ENCODE peak calls at places on chromosomes 2 and 18, in seven cellular contexts. R, W, M, S, O, B and Y are unnamed samples.

GRCh38 chr2:44936715-44937687 is 4.5 kb upstream of the SIX3 start:
- DNase-seq in R (no peak), W (no peak), M (peak), S (peak), O (no peak), B (peak), Y (no peak)

GRCh38 chr2:23482188-23482587 is 97.2 kb downstream of the KLHL29 start:
- DNase-seq in R (no peak), W (no peak), M (no peak), S (no peak), O (no peak), B (no peak), Y (no peak)

GRCh38 chr18:40769786-40770185 is 1185.2 kb upstream of the PIK3C3 start:
- DNase-seq in R (no peak), W (no peak), M (no peak), S (no peak), O (no peak), B (no peak), Y (no peak)

GRCh38 chr2:223654384-223654915 is 52.3 kb upstream of the SCG2 start:
- DNase-seq in R (peak), W (peak), M (no peak), S (no peak), O (peak), B (no peak), Y (no peak)

GRCh38 chr2:25473758-25474335 is 132.1 kb upstream of the DNMT3A start:
- DNase-seq in R (no peak), W (no peak), M (no peak), S (no peak), O (no peak), B (no peak), Y (no peak)

GRCh38 chr18:58211510-58211909 is 167.5 kb downstream of the NEDD4L start:
- DNase-seq in R (no peak), W (no peak), M (no peak), S (no peak), O (no peak), B (no peak), Y (no peak)

GRCh38 chr2:64342195-64343099 is 111.5 kb upstream of the LGALSL start:
- DNase-seq in R (no peak), W (no peak), M (no peak), S (no peak), O (no peak), B (no peak), Y (no peak)

GRCh38 chr2:240424341-240425235 is 10.9 kb upstream of the GPC1 start:
- DNase-seq in R (no peak), W (no peak), M (no peak), S (peak), O (no peak), B (no peak), Y (no peak)

GRCh38 chr18:23320709-23321236 is 132.3 kb upstream of the RIOK3 start:
- DNase-seq in R (no peak), W (no peak), M (peak), S (no peak), O (no peak), B (no peak), Y (no peak)

GRCh38 chr2:96788393-96789244 is 27.4 kb upstream of the CNNM3 start:
- DNase-seq in R (peak), W (peak), M (no peak), S (no peak), O (no peak), B (no peak), Y (no peak)

GRCh38 chr18:62339106-62339988 is 14.2 kb downstream of the TNFRSF11A start:
- DNase-seq in R (peak), W (peak), M (peak), S (no peak), O (no peak), B (peak), Y (no peak)

GRCh38 chr18:13070460-13070859 is 79.3 kb downstream of the CEP192 start:
- DNase-seq in R (peak), W (peak), M (no peak), S (no peak), O (no peak), B (no peak), Y (no peak)

GRCh38 chr2:136424112-136424511 is 306.2 kb upstream of the CXCR4 start:
- DNase-seq in R (no peak), W (no peak), M (no peak), S (no peak), O (no peak), B (no peak), Y (no peak)

GRCh38 chr2:39068757-39069515 is 51.9 kb downstream of the SOS1 start:
- DNase-seq in R (peak), W (peak), M (peak), S (no peak), O (no peak), B (no peak), Y (no peak)

GRCh38 chr2:1498176-1498575 is 84.9 kb downstream of the TPO start:
- DNase-seq in R (no peak), W (no peak), M (no peak), S (no peak), O (no peak), B (no peak), Y (no peak)

GRCh38 chr2:205732314-205732713 is 50.0 kb downstream of the NRP2 start:
- DNase-seq in R (no peak), W (no peak), M (no peak), S (no peak), O (no peak), B (no peak), Y (no peak)

GRCh38 chr18:46555213-46555612 is 101.8 kb downstream of the LOXHD1 start:
- DNase-seq in R (no peak), W (no peak), M (no peak), S (no peak), O (no peak), B (no peak), Y (no peak)

GRCh38 chr2:133844214-133844892 is 276.1 kb upstream of the NCKAP5 start:
- DNase-seq in R (peak), W (peak), M (peak), S (peak), O (peak), B (peak), Y (peak)

GRCh38 chr2:223860809-223861738 is 23.7 kb upstream of the AP1S3 start:
- DNase-seq in R (peak), W (peak), M (no peak), S (no peak), O (peak), B (no peak), Y (no peak)

GRCh38 chr18:57352271-57352701 is at the start of gene ST8SIA3:
- DNase-seq in R (no peak), W (no peak), M (no peak), S (no peak), O (no peak), B (no peak), Y (no peak)

GRCh38 chr2:170966648-170967396 is 37.8 kb downstream of the GORASP2 start:
- DNase-seq in R (peak), W (no peak), M (peak), S (peak), O (no peak), B (no peak), Y (no peak)

GRCh38 chr18:26407721-26408601 is 140.4 kb downstream of the KCTD1 start:
- DNase-seq in R (no peak), W (no peak), M (no peak), S (no peak), O (no peak), B (no peak), Y (no peak)

GRCh38 chr2:47007221-47007825 is 91.7 kb upstream of the MCFD2 start:
- DNase-seq in R (no peak), W (no peak), M (no peak), S (no peak), O (no peak), B (no peak), Y (no peak)

GRCh38 chr2:65300772-65301711 is 73.4 kb downstream of the ACTR2 start:
- DNase-seq in R (peak), W (peak), M (peak), S (no peak), O (no peak), B (no peak), Y (no peak)

DNA sequence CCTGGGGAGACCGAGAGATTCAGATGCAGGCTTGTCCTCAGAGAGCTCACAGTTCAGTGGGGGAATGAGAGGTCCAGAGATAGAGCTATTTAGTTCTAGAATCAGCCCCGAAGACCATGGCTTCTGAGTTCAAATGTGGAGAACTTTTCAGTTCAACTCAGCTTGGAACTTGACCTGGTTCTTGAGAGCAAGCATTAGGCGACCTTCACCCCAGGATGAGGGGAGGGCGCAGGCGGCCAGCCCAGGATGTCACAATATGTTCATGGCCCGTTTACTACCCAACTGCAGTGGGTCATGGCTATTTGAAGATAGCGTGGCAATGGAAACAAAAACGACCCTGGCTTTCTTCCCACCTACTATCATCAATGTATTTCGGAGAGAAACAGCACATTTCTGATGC is 33.8 kb downstream of the DCDC2C start:
- DNase-seq in R (no peak), W (no peak), M (no peak), S (no peak), O (no peak), B (no peak), Y (no peak)
- H2BK120ac ChIP-seq in R (no peak), W (no peak), M (no peak), S (no peak), O (no peak), B (no peak), Y (no peak)

DNA sequence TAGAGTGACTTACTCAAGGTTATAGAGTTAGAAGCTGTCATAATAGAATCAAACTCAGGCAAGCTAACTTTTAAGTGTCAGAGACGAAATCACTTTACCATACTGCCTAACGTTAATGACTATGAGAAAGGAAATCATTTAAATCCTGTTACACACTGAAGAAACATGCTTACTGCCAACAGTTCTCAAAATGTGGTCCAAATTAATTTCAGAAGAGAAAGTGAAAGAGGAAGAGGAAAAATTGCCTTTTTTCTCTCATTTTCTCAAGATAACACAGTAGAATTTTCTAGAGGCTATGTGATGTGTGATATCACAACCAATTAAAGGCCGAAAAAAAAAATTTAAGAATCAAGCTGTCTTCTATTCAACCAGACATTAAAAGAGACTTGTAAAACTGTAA is 1362.7 kb upstream of the CHAC2 start:
- DNase-seq in R (no peak), W (no peak), M (no peak), S (no peak), O (no peak), B (no peak), Y (no peak)
- H2BK120ac ChIP-seq in R (no peak), W (no peak), M (no peak), S (no peak), O (no peak), B (no peak), Y (no peak)

DNA sequence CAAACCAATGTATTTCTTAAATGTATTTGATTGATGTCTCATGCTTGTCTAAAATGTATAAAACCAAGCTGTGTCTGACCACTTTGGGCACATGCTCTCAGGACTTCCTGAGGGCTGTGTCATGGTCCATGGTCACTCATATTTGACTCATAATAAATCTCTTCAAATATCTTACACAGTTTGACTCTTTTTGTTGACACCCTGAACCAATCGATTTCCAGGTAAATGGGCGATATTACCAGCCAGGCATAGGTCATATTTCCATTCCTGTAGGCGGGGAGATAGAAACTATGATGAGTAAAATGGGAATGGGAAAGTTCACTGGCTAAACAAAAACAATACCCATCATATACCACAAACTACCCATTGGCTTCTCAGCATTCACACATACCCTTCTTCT is 9.3 kb upstream of the TRAPPC8 start:
- DNase-seq in R (no peak), W (no peak), M (no peak), S (no peak), O (no peak), B (no peak), Y (no peak)
- H2BK120ac ChIP-seq in R (no peak), W (no peak), M (no peak), S (no peak), O (no peak), B (no peak), Y (no peak)

GRCh38 chr2:16005819-16006536 is 65.6 kb downstream of the MYCN start:
- DNase-seq in R (no peak), W (no peak), M (peak), S (no peak), O (peak), B (no peak), Y (no peak)
- H2BK120ac ChIP-seq in R (no peak), W (no peak), M (no peak), S (no peak), O (no peak), B (no peak), Y (no peak)

GRCh38 chr2:28185881-28186280 is 206.8 kb upstream of the FOSL2 start:
- DNase-seq in R (peak), W (peak), M (no peak), S (no peak), O (no peak), B (no peak), Y (no peak)

GRCh38 chr2:28193552-28194383 is 198.9 kb upstream of the FOSL2 start:
- DNase-seq in R (peak), W (peak), M (peak), S (no peak), O (no peak), B (no peak), Y (no peak)

GRCh38 chr2:28185153-28185552 is 207.5 kb upstream of the FOSL2 start:
- DNase-seq in R (no peak), W (peak), M (no peak), S (no peak), O (peak), B (no peak), Y (no peak)

GRCh38 chr2:28187186-28187585 is 205.5 kb upstream of the FOSL2 start:
- DNase-seq in R (no peak), W (no peak), M (no peak), S (no peak), O (peak), B (no peak), Y (no peak)

GRCh38 chr2:28188436-28188835 is 204.2 kb upstream of the FOSL2 start:
- DNase-seq in R (no peak), W (no peak), M (no peak), S (no peak), O (peak), B (no peak), Y (no peak)
- H2BK120ac ChIP-seq in R (no peak), W (no peak), M (no peak), S (no peak), O (no peak), B (no peak), Y (no peak)

GRCh38 chr18:80034068-80034851 is at the start of gene RBFA:
- DNase-seq in R (no peak), W (peak), M (peak), S (no peak), O (peak), B (peak), Y (peak)
- H2BK120ac ChIP-seq in R (peak), W (peak), M (no peak), S (no peak), O (peak), B (no peak), Y (no peak)

DNA sequence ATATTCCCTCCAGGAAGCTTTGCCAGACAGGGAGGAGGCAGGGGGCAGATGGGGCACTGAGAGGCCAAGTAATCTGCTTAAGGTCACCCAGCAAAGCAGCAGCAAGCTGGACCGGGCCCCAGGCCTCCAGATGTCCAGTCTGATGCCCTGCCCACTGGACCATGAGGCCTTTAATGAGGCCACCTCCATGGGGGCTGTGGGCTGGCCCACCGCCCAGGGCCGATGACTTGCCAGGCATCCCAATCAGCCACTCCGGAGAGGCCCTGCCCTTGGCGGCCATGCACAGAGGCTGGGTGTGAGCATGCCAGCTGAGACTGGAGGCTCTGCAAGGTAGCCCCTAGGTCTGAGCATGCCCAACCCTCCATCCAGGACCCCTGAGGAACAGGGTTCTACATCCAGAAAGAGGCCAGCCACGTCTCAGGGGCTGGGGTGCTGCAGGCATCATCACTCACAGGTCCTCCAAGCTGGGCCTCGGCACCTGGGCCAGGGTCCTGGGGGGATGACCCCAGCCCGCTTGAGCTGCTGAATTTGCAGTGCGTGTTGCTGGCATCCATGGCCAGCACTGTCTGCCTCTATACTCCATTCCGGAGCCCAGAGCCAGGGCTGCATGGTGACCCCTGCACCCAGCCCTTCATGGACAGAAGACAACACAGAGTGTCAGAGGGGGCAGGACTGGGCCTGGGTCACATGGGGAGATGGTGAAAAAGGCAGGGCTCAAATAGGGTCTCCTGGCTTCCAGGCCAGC is 164.2 kb downstream of the INHBB start:
- DNase-seq in R (no peak), W (no peak), M (no peak), S (no peak), O (no peak), B (no peak), Y (no peak)
- H2BK120ac ChIP-seq in R (no peak), W (no peak), M (no peak), S (no peak), O (no peak), B (no peak), Y (peak)

DNA sequence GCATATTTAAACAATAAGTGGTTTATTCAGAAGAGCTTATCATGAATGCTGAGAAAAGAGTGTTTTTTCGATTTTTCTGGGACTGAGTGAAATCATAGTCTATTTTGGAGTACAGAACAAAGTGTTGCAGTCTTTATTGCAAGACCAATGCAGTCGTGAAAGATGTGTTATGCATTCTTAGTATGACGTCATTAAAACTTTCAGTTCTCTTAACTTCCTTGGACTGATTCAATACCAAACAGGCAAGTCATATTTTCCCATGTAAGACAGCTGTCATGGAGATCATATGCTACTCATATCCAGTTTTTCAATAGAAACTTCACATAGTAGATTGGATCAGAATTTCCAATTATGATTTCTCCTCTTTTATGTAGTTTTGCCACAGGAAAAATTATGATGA is 92.6 kb downstream of the RIT2 start:
- DNase-seq in R (no peak), W (no peak), M (no peak), S (no peak), O (no peak), B (no peak), Y (no peak)
- H2BK120ac ChIP-seq in R (no peak), W (no peak), M (no peak), S (no peak), O (no peak), B (no peak), Y (no peak)

DNA sequence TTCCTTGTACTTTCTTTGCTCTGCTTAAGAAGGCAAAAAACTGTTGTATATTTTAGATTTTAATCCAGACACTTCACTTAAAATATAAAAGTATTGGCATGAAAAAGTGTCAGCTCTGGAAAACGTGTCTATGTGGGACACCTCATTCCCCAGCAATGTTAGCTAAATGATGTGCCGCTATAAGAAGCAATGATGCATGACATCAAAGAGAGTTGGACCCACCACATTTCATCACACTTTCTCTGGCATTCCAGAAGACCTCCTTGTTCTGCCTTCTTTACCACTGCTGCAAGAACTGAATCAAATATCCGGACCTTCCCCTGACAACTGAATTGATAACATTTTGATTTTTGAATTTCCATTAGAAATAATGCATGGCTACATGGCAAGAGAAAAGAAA is 242.4 kb upstream of the TANK start:
- DNase-seq in R (no peak), W (no peak), M (no peak), S (no peak), O (no peak), B (no peak), Y (no peak)
- H2BK120ac ChIP-seq in R (no peak), W (peak), M (no peak), S (no peak), O (no peak), B (no peak), Y (no peak)